ENCODE peak calls at places on chromosomes 3 and 15, in ten cellular contexts. B is A172; Q is skeletal muscle cell; H is activated CD8-positive, alpha-beta T cell treated with anti-CD3 and anti-CD28 coated beads, Interleukin-2, amount 10 ng/mL, durations not matched to agents 7 days and 5 days; F is AG08396; D is cardiac fibroblast; U is substantia nigra; S is mesothelial cell of epicardium; V is GM18507; W is mesenchymal stem cell. O is an unnamed sample.

GRCh38 chr3:32457971-32458471 is 44.6 kb downstream of the CMTM6 start:
- DNase-seq in B (no peak), Q (no peak), H (peak), F (no peak), D (no peak), U (no peak), S (no peak), V (no peak), W (no peak), O (no peak)

GRCh38 chr3:151309566-151309965 is 7.1 kb downstream of the GPR87 start:
- DNase-seq in B (no peak), Q (no peak), H (no peak), F (no peak), D (no peak), U (no peak), S (no peak), V (no peak), W (no peak), O (no peak)

GRCh38 chr15:51374131-51374530 is 32.7 kb downstream of the GLDN start:
- DNase-seq in B (no peak), Q (no peak), H (no peak), F (no peak), D (no peak), U (no peak), S (no peak), V (no peak), W (no peak), O (no peak)

GRCh38 chr3:52144034-52144795 is 10.0 kb downstream of the POC1A start:
- DNase-seq in B (peak), Q (peak), H (peak), F (peak), D (peak), U (peak), S (peak), V (peak), W (peak), O (peak)

GRCh38 chr15:40256642-40257235 is 17.9 kb downstream of the PAK6 start:
- DNase-seq in B (peak), Q (no peak), H (no peak), F (no peak), D (no peak), U (no peak), S (no peak), V (no peak), W (peak), O (no peak)

GRCh38 chr3:55483196-55484095 is 3.7 kb downstream of the WNT5A start:
- DNase-seq in B (no peak), Q (no peak), H (no peak), F (no peak), D (no peak), U (no peak), S (no peak), V (no peak), W (peak), O (no peak)

GRCh38 chr3:9914559-9915251 is 2.2 kb upstream of the IL17RC start:
- DNase-seq in B (no peak), Q (no peak), H (no peak), F (no peak), D (no peak), U (no peak), S (no peak), V (no peak), W (peak), O (no peak)

GRCh38 chr3:186788482-186789370 is 5.3 kb downstream of the EIF4A2 start:
- DNase-seq in B (no peak), Q (no peak), H (no peak), F (no peak), D (no peak), U (no peak), S (no peak), V (no peak), W (no peak), O (no peak)

GRCh38 chr15:39578851-39579486 is 1.9 kb upstream of the THBS1 start:
- DNase-seq in B (peak), Q (no peak), H (no peak), F (peak), D (no peak), U (no peak), S (no peak), V (no peak), W (peak), O (no peak)

GRCh38 chr3:152403632-152404066 is 134.9 kb downstream of the MBNL1 start:
- DNase-seq in B (no peak), Q (peak), H (no peak), F (no peak), D (peak), U (peak), S (no peak), V (no peak), W (peak), O (no peak)

GRCh38 chr15:29854413-29854812 is 32.1 kb upstream of the TJP1 start:
- DNase-seq in B (peak), Q (no peak), H (no peak), F (peak), D (no peak), U (no peak), S (no peak), V (no peak), W (no peak), O (no peak)

GRCh38 chr15:90232196-90232595 is 1.5 kb downstream of the CIB1 start:
- DNase-seq in B (no peak), Q (no peak), H (no peak), F (no peak), D (peak), U (no peak), S (no peak), V (no peak), W (peak), O (no peak)

GRCh38 chr3:18771931-18772330 is 346.8 kb upstream of the SATB1 start:
- DNase-seq in B (no peak), Q (no peak), H (no peak), F (no peak), D (no peak), U (no peak), S (no peak), V (no peak), W (no peak), O (no peak)

GRCh38 chr3:12916159-12916558 is 74.8 kb upstream of the RPL32 start:
- DNase-seq in B (no peak), Q (no peak), H (peak), F (no peak), D (no peak), U (no peak), S (no peak), V (no peak), W (no peak), O (no peak)

GRCh38 chr3:158109295-158109803 is 540 bp upstream of the RSRC1 start:
- DNase-seq in B (no peak), Q (no peak), H (no peak), F (no peak), D (no peak), U (no peak), S (no peak), V (no peak), W (no peak), O (no peak)

GRCh38 chr15:57340673-57341259 is 35.5 kb upstream of the CGNL1 start:
- DNase-seq in B (peak), Q (no peak), H (peak), F (peak), D (peak), U (no peak), S (peak), V (peak), W (peak), O (peak)

GRCh38 chr3:23567917-23568316 is 237.8 kb upstream of the UBE2E1 start:
- DNase-seq in B (peak), Q (peak), H (no peak), F (peak), D (peak), U (no peak), S (no peak), V (no peak), W (peak), O (peak)

GRCh38 chr3:127389415-127389814 is 101.6 kb upstream of the PRR20G start:
- DNase-seq in B (peak), Q (no peak), H (no peak), F (no peak), D (no peak), U (no peak), S (no peak), V (no peak), W (no peak), O (no peak)

GRCh38 chr3:162278834-162279233 is 782.2 kb downstream of the OTOL1 start:
- DNase-seq in B (no peak), Q (no peak), H (no peak), F (no peak), D (no peak), U (no peak), S (no peak), V (no peak), W (no peak), O (no peak)

GRCh38 chr15:52466134-52466701 is 62.5 kb downstream of the MYO5A start:
- DNase-seq in B (no peak), Q (no peak), H (peak), F (no peak), D (no peak), U (peak), S (no peak), V (peak), W (no peak), O (no peak)

GRCh38 chr3:12588674-12589054 is 31.8 kb downstream of the MKRN2 start:
- DNase-seq in B (no peak), Q (no peak), H (no peak), F (no peak), D (no peak), U (no peak), S (no peak), V (no peak), W (no peak), O (no peak)

GRCh38 chr3:73624363-73625123 is at the start of gene PDZRN3:
- DNase-seq in B (no peak), Q (no peak), H (no peak), F (peak), D (peak), U (no peak), S (peak), V (no peak), W (peak), O (peak)

GRCh38 chr3:46755646-46756045 is 38.0 kb upstream of the PRSS50 start:
- DNase-seq in B (no peak), Q (no peak), H (no peak), F (no peak), D (no peak), U (no peak), S (no peak), V (no peak), W (no peak), O (no peak)

GRCh38 chr15:70830615-70831014 is 23.3 kb downstream of the LARP6 start:
- DNase-seq in B (no peak), Q (no peak), H (no peak), F (no peak), D (no peak), U (no peak), S (no peak), V (no peak), W (no peak), O (no peak)

GRCh38 chr3:50028336-50028735 is 60.4 kb upstream of the RBM5 start:
- DNase-seq in B (no peak), Q (no peak), H (no peak), F (peak), D (peak), U (no peak), S (no peak), V (no peak), W (no peak), O (peak)